ENCODE peak calls at places on chromosomes 3 and 15, in nine cellular contexts. H, M, T, R, F, K, W, G and Z are unnamed samples. For H3K4me1, the result is how much of the 10 kb centered on the place peaks cover.

GRCh38 chr3:160686955-160687535 is 10.1 kb downstream of the ARL14 start:
- DNase-seq in H (no peak), M (peak), T (no peak), R (peak), F (no peak), K (no peak), W (no peak), G (peak), Z (no peak)

GRCh38 chr3:101070260-101071121 is 77.3 kb upstream of the ABI3BP start:
- DNase-seq in H (no peak), M (no peak), T (peak), R (peak), F (no peak), K (peak), W (peak), G (no peak), Z (peak)

GRCh38 chr3:45906681-45907220 is 20.4 kb downstream of the CCR9 start:
- DNase-seq in H (no peak), M (peak), T (no peak), R (peak), F (no peak), K (no peak), W (no peak), G (peak), Z (no peak)

GRCh38 chr15:24269923-24270322 is 405.7 kb upstream of the NPAP1 start:
- DNase-seq in H (no peak), M (no peak), T (no peak), R (no peak), F (no peak), K (no peak), W (no peak), G (no peak), Z (no peak)

GRCh38 chr3:152100491-152101086 is 168.1 kb upstream of the MBNL1 start:
- DNase-seq in H (no peak), M (peak), T (no peak), R (peak), F (no peak), K (no peak), W (no peak), G (no peak), Z (no peak)

GRCh38 chr15:82890338-82891024 is 62.0 kb downstream of the HOMER2 start:
- DNase-seq in H (no peak), M (peak), T (no peak), R (no peak), F (no peak), K (no peak), W (no peak), G (no peak), Z (no peak)

GRCh38 chr15:89198196-89198595 is 23.2 kb downstream of the RLBP1 start:
- DNase-seq in H (no peak), M (no peak), T (no peak), R (no peak), F (no peak), K (no peak), W (no peak), G (no peak), Z (no peak)

GRCh38 chr3:48897401-48898376 is 993 bp downstream of the SLC25A20 start:
- DNase-seq in H (no peak), M (peak), T (no peak), R (peak), F (no peak), K (peak), W (no peak), G (peak), Z (no peak)

GRCh38 chr3:55771503-55771902 is 284.4 kb upstream of the WNT5A start:
- DNase-seq in H (peak), M (no peak), T (no peak), R (no peak), F (no peak), K (no peak), W (no peak), G (no peak), Z (no peak)

GRCh38 chr3:67947808-67948508 is 293.5 kb upstream of the SUCLG2 start:
- DNase-seq in H (no peak), M (no peak), T (no peak), R (no peak), F (no peak), K (no peak), W (no peak), G (no peak), Z (no peak)

GRCh38 chr3:42129014-42129953 is 38.1 kb downstream of the TRAK1 start:
- DNase-seq in H (no peak), M (peak), T (no peak), R (no peak), F (peak), K (no peak), W (peak), G (no peak), Z (no peak)

GRCh38 chr3:69385723-69386483 is at the start of gene FRMD4B:
- DNase-seq in H (no peak), M (peak), T (peak), R (no peak), F (peak), K (peak), W (no peak), G (peak), Z (peak)

GRCh38 chr3:46386206-46386605 is 15.5 kb downstream of the CCR5 start:
- DNase-seq in H (no peak), M (peak), T (no peak), R (peak), F (peak), K (no peak), W (peak), G (no peak), Z (no peak)

GRCh38 chr3:13015286-13016082 is 57.7 kb downstream of the IQSEC1 start:
- DNase-seq in H (no peak), M (no peak), T (peak), R (no peak), F (no peak), K (peak), W (no peak), G (no peak), Z (no peak)

GRCh38 chr3:105868745-105869530 is at the start of gene CBLB:
- DNase-seq in H (peak), M (peak), T (peak), R (peak), F (peak), K (peak), W (peak), G (peak), Z (peak)

GRCh38 chr3:13544951-13545651 is 3.8 kb upstream of the FBLN2 start:
- DNase-seq in H (no peak), M (no peak), T (peak), R (no peak), F (no peak), K (no peak), W (no peak), G (no peak), Z (no peak)

GRCh38 chr15:99295840-99296239 is 44.6 kb downstream of the LRRC28 start:
- DNase-seq in H (no peak), M (no peak), T (no peak), R (no peak), F (no peak), K (no peak), W (no peak), G (no peak), Z (no peak)

GRCh38 chr15:62307551-62307950 is 142.5 kb upstream of the C2CD4B start:
- DNase-seq in H (no peak), M (peak), T (no peak), R (no peak), F (peak), K (no peak), W (no peak), G (no peak), Z (no peak)

GRCh38 chr3:188819939-188820338 is 351.8 kb upstream of the TPRG1 start:
- DNase-seq in H (no peak), M (peak), T (no peak), R (no peak), F (no peak), K (no peak), W (no peak), G (peak), Z (no peak)

GRCh38 chr3:45365060-45365459 is 23.3 kb upstream of the LARS2 start:
- DNase-seq in H (no peak), M (peak), T (no peak), R (no peak), F (peak), K (no peak), W (no peak), G (no peak), Z (peak)

GRCh38 chr15:74199293-74199645 is 3.3 kb downstream of the STRA6 start:
- DNase-seq in H (no peak), M (no peak), T (no peak), R (no peak), F (no peak), K (no peak), W (no peak), G (no peak), Z (no peak)

GRCh38 chr3:67018105-67018788 is 20.1 kb downstream of the KBTBD8 start:
- DNase-seq in H (no peak), M (no peak), T (no peak), R (peak), F (peak), K (peak), W (no peak), G (peak), Z (no peak)

GRCh38 chr3:177641206-177641605 is 443.9 kb upstream of the TBL1XR1 start:
- DNase-seq in H (no peak), M (no peak), T (no peak), R (no peak), F (no peak), K (no peak), W (no peak), G (no peak), Z (no peak)

GRCh38 chr3:105448338-105448982 is 81.8 kb downstream of the ALCAM start:
- DNase-seq in H (no peak), M (peak), T (no peak), R (no peak), F (no peak), K (no peak), W (no peak), G (peak), Z (no peak)

GRCh38 chr3:14991148-14991742 is 43.9 kb downstream of the NR2C2 start:
- DNase-seq in H (no peak), M (no peak), T (no peak), R (no peak), F (no peak), K (no peak), W (no peak), G (no peak), Z (peak)

GRCh38 chr15:98805434-98806274 is 157.3 kb downstream of the IGF1R start:
- DNase-seq in H (no peak), M (peak), T (no peak), R (peak), F (no peak), K (no peak), W (no peak), G (no peak), Z (no peak)

GRCh38 chr3:65318231-65318630 is 630.4 kb upstream of the ADAMTS9 start:
- DNase-seq in H (no peak), M (peak), T (no peak), R (no peak), F (no peak), K (no peak), W (no peak), G (no peak), Z (no peak)

GRCh38 chr3:196240424-196240823 is 24.1 kb downstream of the SLC51A start:
- DNase-seq in H (no peak), M (no peak), T (no peak), R (no peak), F (no peak), K (no peak), W (no peak), G (no peak), Z (no peak)

GRCh38 chr15:99432271-99433025 is 133.3 kb upstream of the MEF2A start:
- DNase-seq in H (no peak), M (no peak), T (peak), R (no peak), F (no peak), K (no peak), W (no peak), G (no peak), Z (no peak)

GRCh38 chr3:142962520-142963265 is 781 bp downstream of the PAQR9 start:
- DNase-seq in H (no peak), M (no peak), T (peak), R (no peak), F (no peak), K (peak), W (no peak), G (no peak), Z (no peak)

GRCh38 chr15:79472446-79472845 is 40.3 kb downstream of the MINAR1 start:
- DNase-seq in H (no peak), M (no peak), T (no peak), R (no peak), F (no peak), K (no peak), W (no peak), G (no peak), Z (no peak)
- H3K4me1 ChIP-seq in H (under half), M (under half), T (under half), R (under half), F (under half), K (under half), W (under half), G (under half), Z (under half)

DNA sequence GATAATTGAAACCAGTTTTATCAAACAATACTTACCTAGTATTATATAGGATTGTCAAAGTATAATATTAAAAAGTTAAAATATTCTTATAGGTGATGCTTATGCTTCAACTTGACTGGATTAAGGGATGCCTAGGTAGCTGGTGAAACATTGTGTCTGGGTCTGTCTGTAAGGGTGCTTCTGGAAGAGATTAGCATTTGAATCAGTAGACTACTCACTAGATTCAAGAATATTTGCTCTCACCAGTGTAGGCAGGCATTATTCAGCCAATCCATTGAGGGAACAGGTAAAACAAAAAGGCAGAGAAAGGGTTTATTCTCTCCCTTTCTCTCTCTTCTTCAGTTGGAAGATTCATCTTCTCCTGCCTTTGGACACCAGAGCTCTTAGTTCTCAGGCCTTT is 486.8 kb upstream of the GOLIM4 start:
- DNase-seq in H (no peak), M (no peak), T (no peak), R (no peak), F (no peak), K (no peak), W (no peak), G (no peak), Z (no peak)
- H3K4me1 ChIP-seq in H (under half), M (under half), T (under half), R (under half), F (under half), K (under half), W (under half), G (under half), Z (under half)

DNA sequence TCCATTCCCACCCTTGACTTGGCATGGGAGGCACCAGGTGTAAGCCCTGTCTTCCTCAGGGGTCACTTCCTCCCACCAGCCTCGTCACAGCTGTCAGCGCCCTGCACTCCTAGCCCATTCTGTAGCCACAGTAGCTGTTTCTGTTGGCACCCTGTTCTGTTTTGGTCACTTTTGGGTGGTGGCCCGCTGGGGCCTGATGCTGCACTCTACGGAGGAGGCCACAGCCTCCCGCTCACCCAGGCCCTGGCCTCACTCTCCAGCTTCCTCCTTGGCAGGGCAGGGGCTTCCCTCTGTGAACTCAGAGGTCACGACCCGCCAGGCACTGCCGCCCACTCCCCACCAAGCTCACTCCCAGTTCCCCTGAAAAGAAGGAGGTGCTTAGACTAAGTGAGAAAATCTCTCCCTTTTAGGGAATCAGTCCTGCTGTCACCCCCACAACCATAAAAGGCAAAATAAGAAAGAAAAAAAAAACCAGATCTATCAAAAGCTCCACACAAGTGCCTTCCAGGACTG is 68.4 kb downstream of the MGLL start:
- DNase-seq in H (no peak), M (no peak), T (peak), R (no peak), F (no peak), K (peak), W (no peak), G (no peak), Z (no peak)
- H3K4me1 ChIP-seq in H (under half), M (under half), T (under half), R (under half), F (under half), K (under half), W (under half), G (under half), Z (under half)

DNA sequence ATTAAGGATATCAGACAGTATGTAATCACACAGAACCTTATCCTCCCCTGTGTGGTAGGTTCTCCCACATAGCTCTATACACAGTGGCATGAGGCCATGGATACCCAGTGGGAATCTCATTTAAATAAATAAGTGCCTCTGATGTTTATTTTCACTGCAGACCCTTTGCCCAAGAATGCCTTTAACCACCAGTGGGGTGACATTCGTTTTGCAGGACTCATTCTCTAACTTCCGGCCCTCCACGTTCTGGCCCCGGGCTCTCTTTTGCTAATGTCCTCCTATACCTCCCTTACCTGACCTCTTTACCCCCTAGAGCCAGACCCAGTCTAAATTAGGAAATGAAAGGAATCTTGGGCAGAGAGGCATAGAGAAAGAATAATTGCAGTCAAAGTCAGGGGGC is 8.3 kb downstream of the CCDC80 start:
- DNase-seq in H (no peak), M (peak), T (no peak), R (no peak), F (no peak), K (no peak), W (no peak), G (no peak), Z (no peak)
- H3K4me1 ChIP-seq in H (half or more), M (half or more), T (under half), R (under half), F (under half), K (under half), W (under half), G (under half), Z (under half)

GRCh38 chr3:53845103-53845880 is 927 bp downstream of the CHDH start:
- DNase-seq in H (no peak), M (peak), T (peak), R (peak), F (peak), K (peak), W (peak), G (peak), Z (peak)

GRCh38 chr3:53846134-53846850 is at the start of the genes CHDH and IL17RB:
- DNase-seq in H (no peak), M (peak), T (peak), R (peak), F (peak), K (peak), W (peak), G (no peak), Z (peak)

GRCh38 chr3:53843195-53844177 is 2.7 kb downstream of the CHDH start:
- DNase-seq in H (no peak), M (no peak), T (no peak), R (no peak), F (no peak), K (no peak), W (no peak), G (no peak), Z (no peak)

GRCh38 chr3:53845881-53846133 is 412 bp downstream of the CHDH start:
- DNase-seq in H (no peak), M (no peak), T (no peak), R (no peak), F (no peak), K (no peak), W (no peak), G (no peak), Z (no peak)

DNA sequence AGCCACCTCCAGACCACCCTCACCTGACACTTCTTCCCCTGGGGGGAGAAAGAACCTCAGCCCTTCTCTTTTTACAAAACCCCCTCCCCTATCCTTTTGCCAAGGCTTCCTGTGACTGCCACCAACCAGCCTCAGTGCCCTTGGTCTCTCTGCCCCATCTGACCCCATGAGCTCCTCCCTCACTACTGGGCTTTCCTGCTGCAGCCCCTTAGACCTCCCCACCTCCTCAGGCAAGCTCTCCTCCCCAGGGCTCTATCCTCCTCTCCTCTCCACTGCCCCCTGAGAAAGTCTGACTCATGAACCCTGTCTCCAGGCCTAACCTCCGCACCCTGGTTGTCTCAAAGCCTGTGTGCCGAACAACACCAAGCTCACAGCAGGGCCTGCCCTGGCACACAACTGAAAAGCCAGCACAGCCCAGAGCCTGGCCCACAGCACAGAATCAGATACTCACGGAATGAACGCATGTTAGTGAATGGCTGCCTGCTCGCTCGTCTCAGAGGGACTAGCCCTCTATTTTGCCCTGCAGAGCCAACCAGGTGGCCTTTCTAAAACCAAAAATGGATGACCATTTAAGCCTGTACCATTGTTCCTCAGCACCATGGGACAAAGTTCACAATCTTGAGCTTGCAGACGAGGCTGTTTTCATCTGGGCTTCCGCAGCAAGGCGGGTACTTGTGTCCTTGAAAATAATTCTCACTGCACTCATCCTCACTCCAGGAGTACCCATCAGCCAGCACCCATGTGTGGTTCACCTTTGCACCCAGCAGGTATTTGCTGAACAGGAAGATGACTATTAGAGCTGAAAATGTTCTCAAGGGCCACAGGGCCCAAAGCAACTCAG is 1.7 kb downstream of the CHDH start:
- DNase-seq in H (no peak), M (no peak), T (no peak), R (no peak), F (no peak), K (no peak), W (no peak), G (no peak), Z (no peak)
- H3K4me1 ChIP-seq in H (under half), M (under half), T (under half), R (under half), F (under half), K (under half), W (half or more), G (under half), Z (under half)